ENCODE peak calls at places on chromosome 1, in four cellular contexts. B is foreskin fibroblast; V is stimulated activated CD8-positive, alpha-beta memory T cell treated with anti-CD3 and anti-CD28 coated beads, Interleukin-2, amount 100 ng/mL, for 1 hour; H is osteocyte. K is an unnamed sample.

GRCh38 chr1:211735208-211736170 is 60.1 kb upstream of the NEK2 start:
- DNase-seq in B (peak), H (no peak), V (no peak), K (peak)

GRCh38 chr1:15417365-15417934 is 7.8 kb downstream of the EFHD2 start:
- DNase-seq in H (no peak), V (no peak), B (no peak), K (no peak)

GRCh38 chr1:240492832-240493440 is 119.0 kb downstream of the GREM2 start:
- DNase-seq in H (no peak), V (no peak), B (no peak), K (no peak)

GRCh38 chr1:178275553-178275952 is 181.6 kb downstream of the RASAL2 start:
- DNase-seq in B (peak), H (no peak), V (no peak), K (no peak)

GRCh38 chr1:155126494-155127104 is 1.1 kb upstream of the EFNA1 start:
- DNase-seq in B (no peak), H (no peak), V (no peak), K (no peak)

GRCh38 chr1:37410815-37411214 is 63.6 kb upstream of the ZC3H12A start:
- DNase-seq in H (no peak), B (peak), V (no peak), K (no peak)

GRCh38 chr1:93716974-93717373 is 35.3 kb upstream of the BCAR3 start:
- DNase-seq in V (no peak), H (no peak), B (no peak), K (no peak)

GRCh38 chr1:11655263-11656079 is 794 bp downstream of the FBXO44 start:
- DNase-seq in H (no peak), B (no peak), V (no peak), K (no peak)

GRCh38 chr1:3174487-3175247 is 105.7 kb downstream of the PRDM16 start:
- DNase-seq in B (peak), H (no peak), V (no peak), K (no peak)

GRCh38 chr1:208170252-208170651 is 73.9 kb downstream of the PLXNA2 start:
- DNase-seq in V (no peak), B (no peak), H (peak), K (no peak)

GRCh38 chr1:62515055-62515454 is 78.2 kb downstream of the USP1 start:
- DNase-seq in B (peak), H (no peak), V (no peak), K (no peak)

GRCh38 chr1:212456166-212456528 is 23.4 kb downstream of the NENF start:
- DNase-seq in B (no peak), H (no peak), V (no peak), K (no peak)

GRCh38 chr1:183124259-183124658 is 61.8 kb upstream of the LAMC2 start:
- DNase-seq in B (no peak), V (no peak), H (no peak), K (no peak)

GRCh38 chr1:177172331-177172730 is 1.6 kb downstream of the BRINP2 start:
- DNase-seq in B (no peak), V (no peak), H (no peak), K (no peak)